ENCODE peak calls at places on chromosomes 13 and 19, in eight cellular contexts. T is gastrocnemius medialis; J is Panc1; W is epithelial cell of proximal tubule; V is body of pancreas; Y is WTC11; H is CD8-positive, alpha-beta T cell; L is brain microvascular endothelial cell. Q is an unnamed sample.
A peak's percentile ranks its signal among the peaks of the same experiment; 100 is the strongest.

GRCh38 chr13:107881362-107881761 is 334.0 kb downstream of the LIG4 start:
- DNase-seq in T (no peak), J (no peak), W (no peak), V (no peak), Y (no peak), H (no peak), L (no peak), Q (no peak)

GRCh38 chr13:30920162-30920561 is 12.3 kb upstream of the TEX26 start:
- DNase-seq in T (no peak), J (no peak), W (no peak), V (no peak), Y (no peak), H (no peak), L (no peak), Q (no peak)

GRCh38 chr19:35562336-35562735 is 1.1 kb downstream of the ATP4A start:
- DNase-seq in T (no peak), J (no peak), W (no peak), V (no peak), Y (no peak), H (no peak), L (no peak), Q (no peak)

GRCh38 chr19:5778402-5778801 is 6.1 kb downstream of the PRR22 start:
- DNase-seq in T (no peak), J (no peak), W (no peak), V (no peak), Y (no peak), H (no peak), L (no peak), Q (no peak)

GRCh38 chr19:51777570-51778460 is 16.8 kb downstream of the FPR2 start:
- DNase-seq in T (peak; percentile 48), J (peak; percentile 18), W (peak; percentile 41), V (peak; percentile 75), Y (peak; percentile 59), H (peak; percentile 20), L (peak; percentile 67), Q (peak; percentile 68)

GRCh38 chr19:11237321-11237720 is 2.1 kb upstream of the ANGPTL8 start:
- DNase-seq in T (no peak), J (no peak), W (no peak), V (no peak), Y (no peak), H (no peak), L (no peak), Q (no peak)

GRCh38 chr19:19113040-19113541 is 25.2 kb downstream of the TMEM161A start:
- DNase-seq in T (no peak), J (no peak), W (no peak), V (no peak), Y (peak; percentile 62), H (no peak), L (peak; percentile 56), Q (no peak)

GRCh38 chr19:58338825-58339558 is 12.2 kb downstream of the ZSCAN22 start:
- DNase-seq in T (no peak), J (no peak), W (no peak), V (no peak), Y (peak; percentile 73), H (no peak), L (no peak), Q (no peak)

GRCh38 chr19:5407356-5407755 is 47.9 kb upstream of the ZNRF4 start:
- DNase-seq in T (no peak), J (no peak), W (no peak), V (no peak), Y (no peak), H (no peak), L (peak; percentile 15), Q (no peak)

GRCh38 chr19:56748443-56748842 is 76.9 kb upstream of the ZNF835 start:
- DNase-seq in T (no peak), J (no peak), W (no peak), V (peak; percentile 42), Y (no peak), H (no peak), L (peak; percentile 7), Q (no peak)

GRCh38 chr19:13181747-13182388 is 31.7 kb downstream of the IER2 start:
- DNase-seq in T (no peak), J (no peak), W (no peak), V (peak; percentile 67), Y (no peak), H (peak; percentile 63), L (peak; percentile 25), Q (no peak)

GRCh38 chr19:35247526-35248309 is 1.1 kb upstream of the LSR start:
- DNase-seq in T (no peak), J (peak; percentile 53), W (peak; percentile 57), V (peak; percentile 96), Y (peak; percentile 96), H (peak; percentile 59), L (no peak), Q (no peak)

GRCh38 chr13:103430368-103430767 is 364.2 kb upstream of the SLC10A2 start:
- DNase-seq in T (no peak), J (no peak), W (no peak), V (no peak), Y (no peak), H (no peak), L (no peak), Q (no peak)

GRCh38 chr19:1072371-1073015 is 5.5 kb downstream of the ARHGAP45 start:
- DNase-seq in T (no peak), J (no peak), W (no peak), V (no peak), Y (no peak), H (no peak), L (no peak), Q (no peak)

GRCh38 chr19:1070931-1071791 is 4.2 kb downstream of the ARHGAP45 start:
- DNase-seq in T (no peak), J (no peak), W (no peak), V (no peak), Y (peak; percentile 74), H (no peak), L (no peak), Q (no peak)

GRCh38 chr19:1069009-1069779 is 2.2 kb downstream of the ARHGAP45 start:
- DNase-seq in T (peak; percentile 27), J (no peak), W (no peak), V (peak; percentile 75), Y (no peak), H (peak; percentile 86), L (no peak), Q (no peak)

GRCh38 chr19:1068111-1069001 is 1.4 kb downstream of the ARHGAP45 start:
- DNase-seq in T (no peak), J (no peak), W (no peak), V (peak; percentile 53), Y (no peak), H (peak; percentile 88), L (no peak), Q (no peak)

DNA sequence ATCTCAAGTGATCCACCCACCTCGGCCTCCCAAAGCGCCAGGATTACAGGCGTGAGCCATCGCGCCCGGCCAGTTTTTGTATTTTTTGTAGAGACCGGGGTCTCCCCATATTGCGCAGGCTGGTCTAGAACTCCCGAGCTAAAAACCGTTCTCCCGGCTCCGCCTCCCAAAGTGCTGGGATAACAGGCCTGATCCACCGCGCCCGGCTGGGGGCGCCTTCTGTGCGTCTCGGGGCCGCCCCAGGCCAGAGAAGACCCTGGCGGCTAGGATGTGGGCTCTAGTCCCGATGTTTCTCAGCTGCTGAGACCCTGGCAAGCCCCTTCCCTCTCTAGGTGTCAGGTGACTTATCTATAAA is 3.6 kb downstream of the ARHGAP45 start:
- DNase-seq in T (no peak), J (no peak), W (no peak), V (no peak), Y (peak; percentile 77), H (no peak), L (no peak), Q (no peak)
- TF ChIP-seq CTCF in T (no peak), J (no peak), W (peak; percentile 15), V (no peak), Y (no peak), H (no peak), L (peak; percentile 39), Q (peak; percentile 19)

DNA sequence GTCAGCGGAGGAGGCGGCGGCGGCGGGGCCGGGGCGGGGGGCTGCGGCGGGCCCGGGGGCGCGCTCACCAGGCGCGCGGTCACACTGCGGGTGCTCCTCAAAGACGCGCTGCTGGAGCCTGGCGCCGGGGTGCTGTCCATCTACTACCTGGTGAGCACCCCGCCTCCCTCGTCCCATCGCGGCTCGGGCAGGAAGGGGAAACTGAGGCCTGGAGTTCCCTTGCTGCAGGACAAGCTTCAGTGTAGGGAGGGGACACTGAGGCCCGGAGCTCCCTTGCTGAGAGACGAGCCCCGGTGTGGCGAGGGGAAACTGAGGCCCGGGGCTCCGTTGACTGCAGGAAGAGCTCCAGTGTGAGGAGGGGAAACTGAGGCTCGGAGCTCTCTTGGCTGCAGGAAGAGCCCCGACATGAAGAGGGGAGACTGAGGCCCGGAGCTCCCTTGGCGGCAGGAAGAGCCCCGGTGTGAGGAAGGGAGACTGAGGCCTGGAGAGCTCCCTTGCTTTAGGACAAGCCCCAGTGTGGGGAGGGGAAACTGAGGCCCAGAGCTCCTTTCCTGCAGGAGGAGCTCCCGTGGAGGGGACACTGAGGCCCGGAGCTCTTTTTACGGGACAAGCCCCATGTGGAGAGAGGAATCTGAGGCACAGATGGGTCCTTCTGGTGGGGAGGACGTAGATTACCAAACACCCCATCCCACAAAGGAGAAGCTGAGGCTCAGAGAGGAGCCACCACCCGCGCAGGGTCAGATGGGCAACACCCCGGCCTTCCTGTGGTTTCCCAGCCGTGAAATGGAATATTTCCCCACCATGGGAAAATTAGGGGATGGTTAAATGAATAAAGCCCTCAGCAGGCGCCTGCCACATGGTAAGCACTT is 717 bp downstream of the MPND start:
- DNase-seq in T (no peak), J (no peak), W (no peak), V (peak; percentile 37), Y (no peak), H (peak; percentile 21), L (no peak), Q (no peak)
- TF ChIP-seq CTCF in T (no peak), J (no peak), W (no peak), V (no peak), Y (no peak), H (no peak), L (no peak), Q (no peak)

GRCh38 chr13:47594833-47595232 is 406.2 kb downstream of the SUCLA2 start:
- DNase-seq in T (no peak), J (no peak), W (no peak), V (no peak), Y (no peak), H (no peak), L (peak; percentile 16), Q (no peak)

GRCh38 chr13:47603365-47603764 is 397.7 kb downstream of the SUCLA2 start:
- DNase-seq in T (no peak), J (no peak), W (no peak), V (no peak), Y (no peak), H (no peak), L (peak; percentile 16), Q (no peak)

DNA sequence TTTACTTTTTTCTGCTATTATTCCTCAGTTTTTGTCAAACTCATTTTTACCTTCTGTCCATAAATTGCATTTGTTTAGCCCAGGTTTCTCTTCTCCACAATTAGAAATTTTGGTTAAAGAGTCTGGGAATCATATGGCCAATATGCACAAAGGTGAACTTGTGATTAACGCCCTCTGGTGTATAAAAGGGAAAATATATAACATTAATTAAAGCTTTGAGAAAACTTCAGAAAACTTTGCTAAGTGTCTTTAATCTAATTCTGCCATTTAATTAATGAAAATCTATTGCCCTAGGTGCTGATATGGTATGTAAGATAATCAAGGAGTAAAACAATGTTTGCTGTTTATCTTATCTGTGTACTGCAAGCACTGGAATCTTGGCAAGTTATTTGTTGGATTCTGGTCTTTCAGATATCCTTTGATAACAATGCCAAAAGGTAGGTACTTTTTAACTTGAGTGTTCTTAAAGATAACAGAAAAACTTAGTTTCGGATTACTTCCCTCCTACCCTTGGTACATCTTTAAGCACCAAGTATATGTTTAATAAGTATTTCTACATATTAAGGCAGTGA is 402.6 kb downstream of the SUCLA2 start:
- DNase-seq in T (no peak), J (no peak), W (no peak), V (no peak), Y (no peak), H (no peak), L (no peak), Q (no peak)
- TF ChIP-seq CTCF in T (no peak), J (no peak), W (peak; percentile 48), V (no peak), Y (no peak), H (no peak), L (peak; percentile 5), Q (peak; percentile 21)

GRCh38 chr19:34017024-34017423 is 155.3 kb upstream of the LSM14A start:
- DNase-seq in T (no peak), J (no peak), W (no peak), V (no peak), Y (no peak), H (no peak), L (no peak), Q (no peak)
- TF ChIP-seq CTCF in T (no peak), J (peak; percentile 35), W (no peak), V (no peak), Y (no peak), H (no peak), L (no peak), Q (no peak)

Q was measured in AG09319.